ENCODE peak calls at places on chromosomes 16 and 17, in nine cellular contexts. N is A549, G is heart left ventricle, J is stomach, Y is fibroblast of the aortic adventitia, L is tibial artery, B is cardiac muscle cell, T is foreskin fibroblast, C is psoas muscle. D is an unnamed sample.

GRCh38 chr17:44197980-44198720 is 1.5 kb downstream of the ATXN7L3 start:
- DNase-seq in N (peak), G (no peak), J (no peak), Y (peak), L (no peak), B (peak), T (peak), C (peak), D (no peak)

GRCh38 chr17:80263253-80264047 is 2.8 kb downstream of the RNF213 start:
- DNase-seq in N (peak), G (peak), J (peak), Y (peak), L (peak), B (peak), T (peak), C (peak), D (peak)

GRCh38 chr17:77392376-77393273 is 251.9 kb downstream of the SEC14L1 start:
- DNase-seq in N (peak), G (peak), J (peak), Y (peak), L (peak), B (no peak), T (peak), C (peak), D (no peak)

GRCh38 chr17:7380321-7380720 is 568 bp upstream of the TNK1 start:
- DNase-seq in N (no peak), G (peak), J (peak), Y (peak), L (no peak), B (peak), T (peak), C (peak), D (peak)

GRCh38 chr17:66032082-66032712 is 159.7 kb downstream of the CEP112 start:
- DNase-seq in N (no peak), G (no peak), J (no peak), Y (no peak), L (no peak), B (no peak), T (no peak), C (no peak), D (no peak)

GRCh38 chr16:27918755-27919154 is 144.8 kb downstream of the GSG1L start:
- DNase-seq in N (no peak), G (no peak), J (no peak), Y (peak), L (no peak), B (no peak), T (no peak), C (no peak), D (no peak)

GRCh38 chr17:79937981-79938695 is 97.5 kb downstream of the TBC1D16 start:
- DNase-seq in N (no peak), G (peak), J (no peak), Y (no peak), L (no peak), B (peak), T (peak), C (peak), D (no peak)

GRCh38 chr16:23368469-23368868 is 66.4 kb downstream of the SCNN1B start:
- DNase-seq in N (no peak), G (no peak), J (no peak), Y (no peak), L (no peak), B (no peak), T (no peak), C (no peak), D (no peak)

GRCh38 chr16:54212893-54213292 is 73.7 kb downstream of the IRX3 start:
- DNase-seq in N (no peak), G (no peak), J (no peak), Y (no peak), L (no peak), B (no peak), T (no peak), C (peak), D (no peak)

GRCh38 chr16:77599793-77600415 is 122.4 kb upstream of the NUDT7 start:
- DNase-seq in N (peak), G (no peak), J (no peak), Y (peak), L (no peak), B (peak), T (peak), C (no peak), D (no peak)

GRCh38 chr17:39573447-39574298 is 34.0 kb downstream of the NEUROD2 start:
- DNase-seq in N (peak), G (peak), J (peak), Y (peak), L (peak), B (peak), T (peak), C (peak), D (no peak)

GRCh38 chr17:1025733-1026598 is 29.0 kb downstream of the TIMM22 start:
- DNase-seq in N (no peak), G (no peak), J (no peak), Y (no peak), L (no peak), B (no peak), T (no peak), C (peak), D (no peak)

GRCh38 chr17:28950017-28950751 is 1.1 kb downstream of the PHF12 start:
- DNase-seq in N (peak), G (peak), J (peak), Y (peak), L (peak), B (peak), T (peak), C (peak), D (no peak)

GRCh38 chr17:75084039-75084660 is 3.6 kb upstream of the SLC16A5 start:
- DNase-seq in N (no peak), G (no peak), J (no peak), Y (no peak), L (no peak), B (peak), T (peak), C (no peak), D (no peak)

GRCh38 chr16:84357191-84357651 is 11.1 kb upstream of the ATP2C2 start:
- DNase-seq in N (no peak), G (no peak), J (no peak), Y (no peak), L (no peak), B (peak), T (no peak), C (no peak), D (no peak)

GRCh38 chr16:49281843-49282642 is 405 bp upstream of the CBLN1 start:
- DNase-seq in N (peak), G (peak), J (peak), Y (peak), L (peak), B (peak), T (peak), C (peak), D (no peak)

GRCh38 chr17:81383504-81384421 is 11.5 kb upstream of the BAHCC1 start:
- DNase-seq in N (no peak), G (no peak), J (no peak), Y (no peak), L (no peak), B (no peak), T (no peak), C (peak), D (no peak)

GRCh38 chr16:1119129-1119528 is 23.1 kb upstream of the C1QTNF8 start:
- DNase-seq in N (no peak), G (no peak), J (no peak), Y (no peak), L (no peak), B (no peak), T (no peak), C (no peak), D (no peak)

GRCh38 chr16:57574086-57574485 is 31.6 kb downstream of the ADGRG5 start:
- DNase-seq in N (no peak), G (no peak), J (no peak), Y (no peak), L (no peak), B (no peak), T (no peak), C (no peak), D (no peak)

GRCh38 chr16:58109881-58110280 is 19.3 kb downstream of the CFAP20 start:
- DNase-seq in N (no peak), G (no peak), J (no peak), Y (no peak), L (no peak), B (no peak), T (no peak), C (no peak), D (no peak)

GRCh38 chr17:48835971-48836370 is 5.1 kb downstream of the CALCOCO2 start:
- DNase-seq in N (no peak), G (no peak), J (peak), Y (no peak), L (no peak), B (no peak), T (no peak), C (no peak), D (no peak)

GRCh38 chr16:9836118-9836736 is 346.0 kb downstream of the GRIN2A start:
- DNase-seq in N (no peak), G (no peak), J (no peak), Y (peak), L (no peak), B (peak), T (peak), C (no peak), D (no peak)

GRCh38 chr17:81194941-81195901 is 27.5 kb downstream of the CEP131 start:
- DNase-seq in N (no peak), G (peak), J (no peak), Y (no peak), L (no peak), B (no peak), T (no peak), C (peak), D (no peak)

GRCh38 chr17:81370304-81370703 is 25.0 kb upstream of the BAHCC1 start:
- DNase-seq in N (no peak), G (no peak), J (no peak), Y (no peak), L (no peak), B (no peak), T (no peak), C (no peak), D (no peak)

GRCh38 chr16:28621756-28622155 is 11.9 kb upstream of the SULT1A1 start:
- DNase-seq in N (no peak), G (no peak), J (no peak), Y (no peak), L (no peak), B (no peak), T (no peak), C (no peak), D (no peak)

GRCh38 chr16:82638095-82638798 is 11.5 kb downstream of the CDH13 start:
- DNase-seq in N (no peak), G (no peak), J (no peak), Y (peak), L (no peak), B (peak), T (peak), C (no peak), D (no peak)

GRCh38 chr17:62778990-62779681 is 29.0 kb downstream of the MARCHF10 start:
- DNase-seq in N (peak), G (no peak), J (peak), Y (peak), L (no peak), B (peak), T (peak), C (no peak), D (peak)

GRCh38 chr16:67026570-67026969 is 2.4 kb upstream of the CBFB start:
- DNase-seq in N (no peak), G (no peak), J (no peak), Y (no peak), L (peak), B (no peak), T (no peak), C (no peak), D (no peak)

GRCh38 chr17:73308017-73308823 is 3.6 kb downstream of the CDC42EP4 start:
- DNase-seq in N (peak), G (peak), J (peak), Y (peak), L (peak), B (peak), T (peak), C (peak), D (no peak)

GRCh38 chr17:65225061-65225460 is 87.9 kb downstream of the RGS9 start:
- DNase-seq in N (no peak), G (no peak), J (no peak), Y (no peak), L (no peak), B (no peak), T (no peak), C (no peak), D (no peak)

GRCh38 chr17:8791910-8792270 is 7.3 kb downstream of the MFSD6L start:
- DNase-seq in N (no peak), G (no peak), J (no peak), Y (peak), L (no peak), B (peak), T (peak), C (no peak), D (peak)

GRCh38 chr17:49862781-49863331 is 15.0 kb upstream of the TAC4 start:
- DNase-seq in N (no peak), G (peak), J (no peak), Y (no peak), L (no peak), B (peak), T (no peak), C (no peak), D (no peak)

GRCh38 chr16:89058812-89059211 is 34.8 kb upstream of the ACSF3 start:
- DNase-seq in N (no peak), G (no peak), J (no peak), Y (no peak), L (no peak), B (no peak), T (no peak), C (no peak), D (no peak)

GRCh38 chr17:46193246-46193625 is at the start of gene KANSL1:
- DNase-seq in N (peak), G (peak), J (peak), Y (peak), L (peak), B (peak), T (peak), C (peak), D (peak)

GRCh38 chr17:46194393-46195216 is 1.4 kb upstream of the KANSL1 start:
- DNase-seq in N (peak), G (no peak), J (no peak), Y (peak), L (no peak), B (peak), T (peak), C (no peak), D (no peak)

GRCh38 chr17:46195939-46196338 is 2.7 kb upstream of the KANSL1 start:
- DNase-seq in N (no peak), G (no peak), J (no peak), Y (no peak), L (no peak), B (no peak), T (no peak), C (no peak), D (no peak)

GRCh38 chr17:46193626-46194392 is 580 bp upstream of the KANSL1 start:
- DNase-seq in N (peak), G (peak), J (peak), Y (peak), L (peak), B (peak), T (peak), C (peak), D (peak)

GRCh38 chr17:46195217-46195855 is 2.1 kb upstream of the KANSL1 start:
- DNase-seq in N (no peak), G (peak), J (no peak), Y (no peak), L (no peak), B (no peak), T (no peak), C (no peak), D (no peak)
- TF ChIP-seq CTCF in N (no peak), G (no peak), J (no peak), Y (no peak), L (no peak), B (no peak), T (no peak), C (no peak), D (no peak)

DNA sequence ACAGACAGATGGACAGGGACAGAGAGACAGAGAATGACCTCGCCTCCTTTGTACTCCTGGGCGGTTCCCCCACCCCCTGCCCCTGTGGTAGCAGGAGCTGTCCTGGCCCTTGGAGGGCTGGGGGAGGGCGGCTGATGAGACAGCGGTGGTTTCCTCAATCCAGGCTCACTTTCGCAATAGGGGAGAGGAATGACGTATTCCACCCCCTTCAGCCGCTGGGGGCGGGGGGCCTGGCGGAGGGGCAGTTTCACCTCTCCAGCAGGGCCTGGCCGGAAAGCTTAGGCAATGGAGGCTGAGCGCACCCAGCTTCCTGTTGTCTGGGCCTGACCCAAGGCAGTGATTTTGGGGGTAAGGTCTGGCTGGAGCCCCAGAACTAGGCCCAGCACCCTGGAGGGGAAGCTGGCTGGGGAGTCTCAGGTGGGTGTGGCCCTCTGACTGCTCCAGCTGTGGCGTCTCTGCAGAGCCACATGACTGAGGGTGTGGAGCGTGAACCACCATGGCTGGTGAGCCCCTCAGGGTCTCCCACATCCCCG is 7.4 kb downstream of the FMNL1 start:
- DNase-seq in N (peak), G (peak), J (peak), Y (peak), L (peak), B (peak), T (peak), C (peak), D (peak)
- H3K4me3 ChIP-seq in N (peak), G (no peak), J (no peak), Y (no peak), L (no peak), B (no peak), T (no peak), C (peak), D (no peak)

GRCh38 chr17:30933966-30934365 is 12.2 kb downstream of the ADAP2 start:
- DNase-seq in N (no peak), G (no peak), J (no peak), Y (no peak), L (no peak), B (no peak), T (no peak), C (no peak), D (no peak)
- TF ChIP-seq CTCF in N (no peak), G (no peak), J (no peak), Y (no peak), L (no peak), B (no peak), T (no peak), C (no peak), D (no peak)

GRCh38 chr16:2841606-2842339 is 11.7 kb downstream of the ZG16B start:
- DNase-seq in N (no peak), G (no peak), J (no peak), Y (no peak), L (peak), B (no peak), T (no peak), C (peak), D (no peak)

GRCh38 chr16:2839650-2840450 is 9.7 kb downstream of the ZG16B start:
- DNase-seq in N (no peak), G (no peak), J (no peak), Y (no peak), L (no peak), B (no peak), T (no peak), C (peak), D (no peak)

GRCh38 chr16:2843526-2843925 is 13.4 kb downstream of the ZG16B start:
- DNase-seq in N (no peak), G (no peak), J (no peak), Y (no peak), L (peak), B (no peak), T (no peak), C (peak), D (no peak)

GRCh38 chr16:2840914-2841313 is 10.8 kb downstream of the ZG16B start:
- DNase-seq in N (no peak), G (no peak), J (no peak), Y (no peak), L (no peak), B (no peak), T (no peak), C (peak), D (no peak)

GRCh38 chr16:2842340-2843000 is 12.4 kb downstream of the ZG16B start:
- DNase-seq in N (no peak), G (peak), J (peak), Y (peak), L (peak), B (peak), T (peak), C (peak), D (no peak)
- H3K4me3 ChIP-seq in N (no peak), G (peak), J (peak), Y (no peak), L (no peak), B (no peak), T (no peak), C (peak), D (no peak)

DNA sequence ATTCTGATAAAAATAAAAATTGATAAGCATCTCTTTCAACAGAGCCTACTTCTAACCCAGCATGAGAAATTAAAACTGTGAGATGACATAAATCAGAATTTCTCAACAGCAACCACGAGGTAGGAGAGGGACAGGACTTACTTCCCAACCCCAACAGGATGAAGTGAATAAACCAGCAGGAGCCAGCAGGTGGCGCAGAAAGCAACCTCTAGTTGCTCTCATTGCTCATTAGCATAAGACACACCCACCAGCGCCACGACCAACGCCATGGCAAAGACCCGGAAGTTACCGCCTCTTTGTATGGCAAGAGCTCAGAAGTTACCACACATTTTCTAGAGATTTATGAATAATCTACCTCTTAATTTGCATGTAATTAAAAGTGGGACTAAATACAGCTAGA is 189.4 kb upstream of the CDH8 start:
- DNase-seq in N (peak), G (peak), J (peak), Y (no peak), L (no peak), B (peak), T (no peak), C (peak), D (no peak)
- TF ChIP-seq CTCF in N (peak), G (peak), J (no peak), Y (no peak), L (no peak), B (no peak), T (peak), C (no peak), D (peak)

GRCh38 chr16:17107450-17107849 is 363.3 kb downstream of the XYLT1 start:
- DNase-seq in N (no peak), G (no peak), J (no peak), Y (no peak), L (no peak), B (no peak), T (no peak), C (no peak), D (no peak)
- H3K4me3 ChIP-seq in N (no peak), G (no peak), J (no peak), Y (no peak), L (no peak), B (no peak), T (no peak), C (no peak), D (no peak)

D was measured in AG04449.